ENCODE peak calls at places on chromosomes 11 and 22, in seven cellular contexts. X is left ventricle myocardium superior; G is M059J; L is activated CD4-positive, alpha-beta T cell treated with anti-CD3 and anti-CD28 coated beads, Interleukin-2, amount 10 ng/mL, durations not matched to agents 24 days and 14 days; Y is kidney tubule cell; Q is C1 segment of cervical spinal cord; T is NCI-H1092 treated with DMSO at 0.1 percent for 48 hours. H is an unnamed sample.

GRCh38 chr22:29478326-29479276 is 1.4 kb upstream of the NEFH start:
- DNase-seq in Q (no peak), Y (no peak), G (no peak), T (peak), L (peak), X (no peak), H (no peak)

GRCh38 chr22:46001426-46002106 is 24.6 kb upstream of the WNT7B start:
- DNase-seq in Y (no peak), T (no peak), L (no peak), X (peak), Q (no peak), G (no peak), H (no peak)

GRCh38 chr11:129911298-129911697 is 15.9 kb upstream of the NFRKB start:
- DNase-seq in X (no peak), L (no peak), Q (no peak), G (peak), Y (no peak), T (no peak), H (no peak)

GRCh38 chr11:67633758-67634365 is 4.1 kb upstream of the NUDT8 start:
- DNase-seq in X (peak), Q (no peak), Y (no peak), G (no peak), T (no peak), L (no peak), H (no peak)

GRCh38 chr22:48146426-48146825 is 1384.0 kb downstream of the TBC1D22A start:
- DNase-seq in X (no peak), L (no peak), T (peak), Q (no peak), Y (no peak), G (no peak), H (no peak)

GRCh38 chr11:125348704-125349635 is 147.1 kb downstream of the FEZ1 start:
- DNase-seq in X (peak), T (peak), G (peak), L (peak), Y (peak), Q (peak), H (peak)

GRCh38 chr11:30329150-30329940 is 6.4 kb downstream of the ARL14EP start:
- DNase-seq in Q (no peak), Y (no peak), X (no peak), L (no peak), T (no peak), G (no peak), H (no peak)

GRCh38 chr11:64395545-64396078 is 36.6 kb downstream of the RPS6KA4 start:
- DNase-seq in Q (peak), G (no peak), L (no peak), X (no peak), T (no peak), Y (no peak), H (no peak)

GRCh38 chr11:2158291-2158737 is 2.7 kb downstream of the INS start:
- DNase-seq in L (no peak), T (no peak), G (no peak), Y (no peak), X (no peak), Q (no peak), H (no peak)